ENCODE peak calls at places on chromosomes 16 and 17, in six cellular contexts. One of them, this sample, is unnamed.

GRCh38 chr17:17587614-17588336 is 3.7 kb downstream of the PEMT start:
- DNase-seq in progenitor cell of endocrine pancreas: no peak
- DNase-seq in A549: no peak
- DNase-seq in tibial nerve: no peak
- DNase-seq in B cell: no peak
- DNase-seq in cardiac fibroblast: no peak
- DNase-seq in this sample: peak

GRCh38 chr17:77212833-77213777 is 72.3 kb downstream of the SEC14L1 start:
- DNase-seq in progenitor cell of endocrine pancreas: no peak
- DNase-seq in tibial nerve: no peak
- DNase-seq in B cell: no peak
- DNase-seq in A549: no peak
- DNase-seq in cardiac fibroblast: no peak
- DNase-seq in this sample: no peak

GRCh38 chr17:27879987-27880608 is 13.1 kb downstream of the LYRM9 start:
- DNase-seq in cardiac fibroblast: peak
- DNase-seq in B cell: peak
- DNase-seq in progenitor cell of endocrine pancreas: peak
- DNase-seq in tibial nerve: peak
- DNase-seq in A549: peak
- DNase-seq in this sample: peak

GRCh38 chr17:28125530-28126382 is 83.3 kb downstream of the NLK start:
- DNase-seq in progenitor cell of endocrine pancreas: no peak
- DNase-seq in B cell: no peak
- DNase-seq in tibial nerve: no peak
- DNase-seq in cardiac fibroblast: no peak
- DNase-seq in A549: no peak
- DNase-seq in this sample: no peak

GRCh38 chr16:54582631-54583250 is 296.2 kb upstream of the IRX3 start:
- DNase-seq in progenitor cell of endocrine pancreas: no peak
- DNase-seq in cardiac fibroblast: no peak
- DNase-seq in tibial nerve: no peak
- DNase-seq in B cell: no peak
- DNase-seq in A549: no peak
- DNase-seq in this sample: no peak

GRCh38 chr17:148757-149156 is 11.4 kb downstream of the SCGB1C2 start:
- DNase-seq in tibial nerve: no peak
- DNase-seq in B cell: no peak
- DNase-seq in progenitor cell of endocrine pancreas: peak
- DNase-seq in A549: no peak
- DNase-seq in cardiac fibroblast: no peak
- DNase-seq in this sample: no peak

GRCh38 chr16:49592507-49593422 is 219.2 kb downstream of the C16orf78 start:
- DNase-seq in progenitor cell of endocrine pancreas: peak
- DNase-seq in cardiac fibroblast: peak
- DNase-seq in A549: peak
- DNase-seq in B cell: peak
- DNase-seq in tibial nerve: no peak
- DNase-seq in this sample: peak

GRCh38 chr17:8674344-8675305 is 44.1 kb upstream of the MYH10 start:
- DNase-seq in A549: no peak
- DNase-seq in progenitor cell of endocrine pancreas: no peak
- DNase-seq in B cell: no peak
- DNase-seq in cardiac fibroblast: peak
- DNase-seq in tibial nerve: no peak
- DNase-seq in this sample: peak

GRCh38 chr16:5296163-5296562 is 198.6 kb upstream of the EEF2KMT start:
- DNase-seq in tibial nerve: no peak
- DNase-seq in B cell: no peak
- DNase-seq in A549: no peak
- DNase-seq in progenitor cell of endocrine pancreas: no peak
- DNase-seq in cardiac fibroblast: no peak
- DNase-seq in this sample: no peak

GRCh38 chr16:69935278-69935711 is 15.8 kb upstream of the CLEC18A start:
- DNase-seq in progenitor cell of endocrine pancreas: no peak
- DNase-seq in cardiac fibroblast: no peak
- DNase-seq in B cell: no peak
- DNase-seq in tibial nerve: no peak
- DNase-seq in A549: no peak
- DNase-seq in this sample: no peak

GRCh38 chr17:57466042-57466471 is 209.7 kb downstream of the MSI2 start:
- DNase-seq in A549: no peak
- DNase-seq in tibial nerve: no peak
- DNase-seq in cardiac fibroblast: no peak
- DNase-seq in progenitor cell of endocrine pancreas: no peak
- DNase-seq in B cell: no peak
- DNase-seq in this sample: no peak

GRCh38 chr17:40950176-40950575 is 12.7 kb upstream of the KRT23 start:
- DNase-seq in B cell: no peak
- DNase-seq in A549: no peak
- DNase-seq in tibial nerve: no peak
- DNase-seq in progenitor cell of endocrine pancreas: no peak
- DNase-seq in cardiac fibroblast: no peak
- DNase-seq in this sample: no peak

GRCh38 chr17:15321556-15322250 is 19.7 kb downstream of the TEKT3 start:
- DNase-seq in A549: no peak
- DNase-seq in tibial nerve: no peak
- DNase-seq in B cell: no peak
- DNase-seq in cardiac fibroblast: peak
- DNase-seq in progenitor cell of endocrine pancreas: no peak
- DNase-seq in this sample: peak

GRCh38 chr17:45115015-45115625 is 17.2 kb downstream of the PLCD3 start:
- DNase-seq in progenitor cell of endocrine pancreas: no peak
- DNase-seq in cardiac fibroblast: no peak
- DNase-seq in B cell: no peak
- DNase-seq in A549: no peak
- DNase-seq in tibial nerve: no peak
- DNase-seq in this sample: no peak

GRCh38 chr17:80960797-80961452 is 30.7 kb upstream of the CHMP6 start:
- DNase-seq in tibial nerve: no peak
- DNase-seq in cardiac fibroblast: no peak
- DNase-seq in B cell: no peak
- DNase-seq in A549: no peak
- DNase-seq in progenitor cell of endocrine pancreas: no peak
- DNase-seq in this sample: no peak

GRCh38 chr17:5773942-5774341 is 189.6 kb upstream of the NLRP1 start:
- DNase-seq in progenitor cell of endocrine pancreas: no peak
- DNase-seq in B cell: no peak
- DNase-seq in tibial nerve: no peak
- DNase-seq in A549: no peak
- DNase-seq in cardiac fibroblast: no peak
- DNase-seq in this sample: no peak

GRCh38 chr16:53369921-53370320 is 64.3 kb upstream of the RBL2 start:
- DNase-seq in A549: peak
- DNase-seq in cardiac fibroblast: peak
- DNase-seq in progenitor cell of endocrine pancreas: no peak
- DNase-seq in B cell: no peak
- DNase-seq in tibial nerve: no peak
- DNase-seq in this sample: peak

GRCh38 chr17:27207073-27207511 is 86.8 kb upstream of the WSB1 start:
- DNase-seq in A549: peak
- DNase-seq in B cell: no peak
- DNase-seq in tibial nerve: no peak
- DNase-seq in progenitor cell of endocrine pancreas: no peak
- DNase-seq in cardiac fibroblast: peak
- DNase-seq in this sample: peak

GRCh38 chr17:79317916-79318315 is 243.3 kb downstream of the ENGASE start:
- DNase-seq in B cell: no peak
- DNase-seq in A549: no peak
- DNase-seq in cardiac fibroblast: no peak
- DNase-seq in progenitor cell of endocrine pancreas: no peak
- DNase-seq in tibial nerve: no peak
- DNase-seq in this sample: no peak

GRCh38 chr16:85750021-85750826 is 672 bp downstream of the C16orf74 start:
- DNase-seq in B cell: peak
- DNase-seq in progenitor cell of endocrine pancreas: no peak
- DNase-seq in cardiac fibroblast: peak
- DNase-seq in A549: no peak
- DNase-seq in tibial nerve: no peak
- DNase-seq in this sample: peak

GRCh38 chr17:76725580-76726230 is 701 bp downstream of the JMJD6 start:
- DNase-seq in cardiac fibroblast: peak
- DNase-seq in progenitor cell of endocrine pancreas: no peak
- DNase-seq in tibial nerve: peak
- DNase-seq in B cell: peak
- DNase-seq in A549: peak
- DNase-seq in this sample: peak

GRCh38 chr16:19071811-19072777 is 4.7 kb downstream of the COQ7 start:
- DNase-seq in cardiac fibroblast: peak
- DNase-seq in B cell: peak
- DNase-seq in progenitor cell of endocrine pancreas: peak
- DNase-seq in tibial nerve: no peak
- DNase-seq in A549: peak
- DNase-seq in this sample: peak

GRCh38 chr16:3832669-3833068 is 47.8 kb downstream of the CREBBP start:
- DNase-seq in progenitor cell of endocrine pancreas: no peak
- DNase-seq in cardiac fibroblast: no peak
- DNase-seq in A549: no peak
- DNase-seq in B cell: no peak
- DNase-seq in tibial nerve: no peak
- DNase-seq in this sample: no peak

DNA sequence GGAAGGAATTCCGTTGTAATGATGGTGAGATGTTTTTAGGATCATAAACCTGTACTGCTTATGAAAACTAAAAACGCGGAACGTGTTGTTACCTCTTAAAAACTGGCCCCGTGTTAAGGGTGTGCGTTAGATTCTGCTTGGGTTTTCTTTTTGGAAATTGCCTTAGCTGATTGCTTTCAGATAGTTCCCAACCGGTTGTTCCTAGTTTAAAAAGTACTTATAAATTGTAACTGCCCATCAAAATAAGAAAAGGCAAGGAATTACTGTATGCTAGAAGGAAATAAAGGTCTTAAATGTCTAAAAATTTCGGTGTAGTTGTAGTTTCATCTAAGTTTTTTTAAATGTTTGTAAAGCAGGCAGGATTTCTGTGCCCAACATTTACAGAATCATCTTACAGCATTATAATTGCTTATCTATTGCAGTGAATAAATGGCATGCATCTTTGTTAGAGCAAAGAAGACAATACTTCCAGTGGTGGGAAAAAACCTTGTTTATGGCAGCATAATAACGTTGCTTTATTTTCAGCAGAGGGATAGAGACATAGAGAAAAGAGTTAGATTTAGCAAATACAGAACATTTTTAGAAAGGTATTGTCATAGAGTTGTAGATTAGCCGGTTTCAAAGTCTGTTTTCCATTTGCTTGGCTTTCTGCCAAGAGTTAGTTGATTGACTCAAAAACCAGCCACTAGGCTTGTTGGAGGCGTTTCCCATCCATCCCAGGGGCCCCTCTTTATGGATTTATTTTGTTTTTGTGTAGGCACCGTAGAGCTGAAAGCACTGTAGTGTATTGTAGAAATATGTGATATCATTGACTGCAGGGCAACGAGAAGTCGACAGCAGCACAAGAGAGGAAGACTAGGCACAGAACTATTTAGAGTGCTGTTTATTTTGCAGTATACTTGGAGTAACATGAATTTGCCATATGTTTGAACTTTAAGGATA is 1.7 kb downstream of the PPM1D start:
- DNase-seq in progenitor cell of endocrine pancreas: peak
- DNase-seq in cardiac fibroblast: peak
- DNase-seq in B cell: peak
- DNase-seq in tibial nerve: no peak
- DNase-seq in A549: peak
- DNase-seq in this sample: peak
- TF ChIP-seq CTCF in progenitor cell of endocrine pancreas: peak
- TF ChIP-seq CTCF in cardiac fibroblast: no peak
- TF ChIP-seq CTCF in B cell: peak
- TF ChIP-seq CTCF in tibial nerve: no peak
- TF ChIP-seq CTCF in A549: peak
- TF ChIP-seq CTCF in this sample: no peak

DNA sequence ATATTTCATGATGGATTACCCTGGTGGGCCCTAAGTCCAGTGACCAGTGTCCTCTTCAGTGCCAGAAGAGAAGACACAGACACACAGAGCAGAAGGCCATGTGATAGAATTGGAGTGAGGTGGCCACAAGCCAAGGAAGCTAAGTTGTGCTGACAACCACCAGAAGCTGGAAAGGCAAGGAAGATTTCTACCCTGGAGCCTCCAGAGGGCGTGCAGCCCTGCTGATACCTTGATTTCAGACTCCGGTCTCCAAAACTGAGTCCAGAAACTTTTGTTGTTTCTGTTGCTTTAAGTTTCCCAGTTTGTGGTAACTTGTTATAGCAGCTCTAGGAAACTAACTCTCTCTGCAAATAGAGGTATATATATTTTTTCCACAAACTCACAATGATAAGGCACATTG is 396.6 kb upstream of the ASIC2 start:
- DNase-seq in tibial nerve: no peak
- DNase-seq in cardiac fibroblast: no peak
- DNase-seq in B cell: no peak
- DNase-seq in progenitor cell of endocrine pancreas: no peak
- DNase-seq in A549: peak
- DNase-seq in this sample: no peak
- TF ChIP-seq CTCF in tibial nerve: no peak
- TF ChIP-seq CTCF in cardiac fibroblast: no peak
- TF ChIP-seq CTCF in B cell: no peak
- TF ChIP-seq CTCF in progenitor cell of endocrine pancreas: no peak
- TF ChIP-seq CTCF in A549: peak
- TF ChIP-seq CTCF in this sample: peak

DNA sequence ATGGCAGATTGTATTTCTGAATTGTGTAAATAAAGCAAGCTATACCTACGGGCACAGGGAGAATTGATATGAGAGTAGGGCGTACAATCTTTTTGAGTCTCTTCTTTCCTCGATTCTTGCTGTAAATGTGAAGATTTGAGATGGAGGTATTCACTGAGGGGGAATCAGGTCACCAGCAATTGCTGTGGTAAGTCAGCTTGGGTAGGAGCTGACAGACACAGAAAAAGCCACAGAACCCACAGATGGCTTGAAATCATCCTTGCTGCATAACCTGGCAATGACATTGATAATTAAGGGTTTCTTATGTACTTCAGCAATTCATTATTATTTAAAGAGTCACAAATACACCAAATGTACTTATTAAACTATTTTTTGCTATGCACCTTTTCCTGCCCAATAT is 164.2 kb downstream of the CNTNAP4 start:
- DNase-seq in B cell: no peak
- DNase-seq in cardiac fibroblast: no peak
- DNase-seq in tibial nerve: no peak
- DNase-seq in progenitor cell of endocrine pancreas: no peak
- DNase-seq in A549: no peak
- DNase-seq in this sample: no peak
- TF ChIP-seq CTCF in B cell: no peak
- TF ChIP-seq CTCF in cardiac fibroblast: no peak
- TF ChIP-seq CTCF in tibial nerve: no peak
- TF ChIP-seq CTCF in progenitor cell of endocrine pancreas: no peak
- TF ChIP-seq CTCF in A549: no peak
- TF ChIP-seq CTCF in this sample: no peak

DNA sequence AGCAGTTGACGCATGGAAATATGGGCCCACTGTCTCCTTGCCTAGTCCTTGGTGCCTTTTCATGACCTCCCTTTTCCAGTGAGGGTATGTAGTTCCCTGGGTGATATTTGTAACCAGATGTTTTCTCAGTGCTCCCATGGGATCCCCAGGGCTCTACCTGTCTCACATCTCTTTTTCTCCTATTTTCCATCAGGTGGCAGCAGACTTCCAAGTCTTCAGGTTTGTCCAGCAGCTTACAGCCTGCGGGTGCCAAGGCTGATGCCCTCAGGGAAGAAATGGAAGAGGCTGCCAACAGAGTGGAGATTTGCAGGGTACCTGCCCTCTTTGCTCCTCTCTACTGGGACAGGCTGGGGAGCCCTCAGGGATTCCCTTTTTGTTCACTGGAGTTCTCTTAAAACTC is 89.1 kb downstream of the ELAC2 start:
- DNase-seq in A549: peak
- DNase-seq in cardiac fibroblast: no peak
- DNase-seq in progenitor cell of endocrine pancreas: no peak
- DNase-seq in tibial nerve: no peak
- DNase-seq in B cell: no peak
- DNase-seq in this sample: no peak
- TF ChIP-seq CTCF in A549: peak
- TF ChIP-seq CTCF in cardiac fibroblast: no peak
- TF ChIP-seq CTCF in progenitor cell of endocrine pancreas: peak
- TF ChIP-seq CTCF in tibial nerve: no peak
- TF ChIP-seq CTCF in B cell: no peak
- TF ChIP-seq CTCF in this sample: no peak